ENCODE peak calls at places on chromosomes 5 and 9, in nine cellular contexts. L is WTC11, H is K562, F is A549, U is H1, Y is endothelial cell of umbilical vein, W is SK-N-SH, S is NB4, E is HepG2. R is an unnamed sample.
A peak's percentile ranks its signal among the peaks of the same experiment; 100 is the strongest.

GRCh38 chr9:123131993-123132392 is 98.5 kb downstream of the GPR21 start:
- DNase-seq in W (no peak), L (no peak), S (no peak), Y (no peak), U (no peak), H (no peak), F (no peak), E (peak; percentile 51), R (no peak)

GRCh38 chr9:31084331-31084730 is 1300.1 kb upstream of the ACO1 start:
- DNase-seq in Y (no peak), U (no peak), S (no peak), W (no peak), L (no peak), E (no peak), H (no peak), F (no peak), R (no peak)

GRCh38 chr5:36442352-36442751 is 140.7 kb upstream of the RANBP3L start:
- DNase-seq in W (no peak), Y (no peak), L (no peak), U (no peak), E (peak; percentile 57), S (no peak), H (peak; percentile 75), F (peak; percentile 27), R (no peak)

GRCh38 chr5:71782771-71783770 is 64.0 kb downstream of the CARTPT start:
- DNase-seq in E (peak; percentile 32), L (peak; percentile 89), W (peak; percentile 68), S (peak; percentile 67), F (peak; percentile 75), U (peak; percentile 89), H (peak; percentile 63), Y (peak; percentile 74), R (peak; percentile 59)

GRCh38 chr5:139295692-139296091 is 2.2 kb downstream of the MATR3 start:
- DNase-seq in W (no peak), H (no peak), Y (no peak), F (no peak), U (peak; percentile 47), E (no peak), S (no peak), L (no peak), R (no peak)

GRCh38 chr5:132468665-132469379 is 21.8 kb downstream of the IRF1 start:
- DNase-seq in W (no peak), F (no peak), L (no peak), H (no peak), E (no peak), U (no peak), S (peak; percentile 30), Y (no peak), R (no peak)

GRCh38 chr9:34403554-34404380 is 27.1 kb upstream of the MYORG start:
- DNase-seq in L (peak; percentile 82), F (peak; percentile 66), S (peak; percentile 71), H (peak; percentile 53), Y (peak; percentile 66), W (peak; percentile 78), E (peak; percentile 50), U (peak; percentile 90), R (peak; percentile 39)

GRCh38 chr5:7565559-7565958 is 169.6 kb downstream of the ADCY2 start:
- DNase-seq in E (no peak), W (no peak), S (no peak), L (no peak), H (no peak), F (no peak), U (no peak), Y (no peak), R (no peak)

GRCh38 chr5:81696418-81697397 is 54.2 kb downstream of the SSBP2 start:
- DNase-seq in S (no peak), Y (no peak), L (no peak), U (no peak), H (no peak), W (no peak), F (no peak), E (no peak), R (no peak)

GRCh38 chr9:77175152-77175551 is 2.2 kb upstream of the VPS13A start:
- DNase-seq in L (no peak), W (no peak), U (no peak), E (no peak), F (no peak), H (no peak), Y (no peak), S (peak; percentile 69), R (no peak)

GRCh38 chr5:111922344-111922743 is 165.3 kb upstream of the NREP start:
- DNase-seq in H (no peak), E (no peak), F (no peak), U (no peak), S (no peak), Y (no peak), L (no peak), W (no peak), R (no peak)

GRCh38 chr5:99543841-99544240 is 615.0 kb upstream of the CHD1 start:
- DNase-seq in L (no peak), E (no peak), S (no peak), H (no peak), F (no peak), W (no peak), Y (no peak), U (no peak), R (no peak)

GRCh38 chr5:137022043-137022442 is 477.1 kb downstream of the SPOCK1 start:
- DNase-seq in W (no peak), H (no peak), L (no peak), S (no peak), E (no peak), F (no peak), Y (no peak), U (no peak), R (no peak)

GRCh38 chr5:154049685-154050084 is 10.9 kb downstream of the MFAP3 start:
- DNase-seq in Y (no peak), E (no peak), L (no peak), W (no peak), H (no peak), F (no peak), U (no peak), S (peak; percentile 18), R (no peak)

GRCh38 chr9:116990592-116990991 is 303.5 kb downstream of the TRIM32 start:
- DNase-seq in Y (no peak), L (no peak), W (no peak), F (no peak), S (no peak), H (no peak), U (no peak), E (no peak), R (no peak)

GRCh38 chr9:122954253-122954691 is 13.5 kb downstream of the RABGAP1 start:
- DNase-seq in W (no peak), Y (peak; percentile 88), E (no peak), S (no peak), L (no peak), H (no peak), U (no peak), F (no peak), R (no peak)

GRCh38 chr9:120696551-120697230 is 17.6 kb downstream of the MEGF9 start:
- DNase-seq in H (no peak), U (no peak), E (no peak), F (peak; percentile 62), Y (peak; percentile 14), S (no peak), L (no peak), W (no peak), R (no peak)
- TF ChIP-seq MAX in H (no peak), U (no peak), E (no peak), F (no peak), Y (no peak), S (no peak), L (no peak), W (no peak), R (no peak)

DNA sequence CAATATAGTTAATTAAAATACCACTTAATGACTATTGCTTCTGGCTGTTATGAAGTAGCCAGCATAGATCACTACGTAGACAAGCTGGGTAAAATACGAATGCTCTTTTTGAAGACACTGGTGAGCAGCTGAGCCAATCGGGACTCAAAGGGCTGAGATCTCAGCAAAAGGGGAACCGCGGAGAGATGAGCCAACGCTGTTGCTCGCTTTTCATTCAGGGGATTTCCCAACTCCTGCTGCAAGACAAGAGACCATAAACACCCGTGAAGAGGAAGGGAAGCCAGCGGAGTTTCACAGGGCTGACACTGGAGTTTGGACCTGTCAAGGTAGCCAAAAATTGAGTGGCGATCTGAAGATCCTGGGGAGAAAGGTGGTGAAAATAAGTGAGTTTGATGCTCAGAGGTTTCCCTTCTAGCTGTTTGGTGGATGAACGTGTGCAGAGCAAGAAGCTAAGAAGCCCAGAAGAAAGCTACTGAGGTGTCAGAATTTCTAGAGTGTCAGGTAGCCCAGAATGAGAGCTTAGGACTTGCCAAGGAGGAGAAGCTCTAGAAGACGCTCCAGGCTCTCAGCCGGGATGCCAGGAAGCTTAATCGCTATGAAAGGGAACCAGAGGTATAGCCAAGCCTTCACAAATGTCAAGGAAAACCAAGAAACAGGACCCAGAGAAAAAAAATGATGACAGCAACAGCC is 79.6 kb upstream of the RNU6ATAC start:
- DNase-seq in H (no peak), U (no peak), W (no peak), Y (no peak), S (peak; percentile 90), L (no peak), F (no peak), E (no peak), R (no peak)
- TF ChIP-seq MAX in H (no peak), U (no peak), W (no peak), Y (no peak), S (peak; percentile 20), L (no peak), F (no peak), E (no peak), R (no peak)

GRCh38 chr5:178899289-178899688 is 3.6 kb downstream of the ZFP2 start:
- DNase-seq in W (no peak), Y (no peak), L (no peak), U (no peak), S (no peak), E (no peak), F (no peak), H (no peak), R (no peak)

GRCh38 chr5:178895615-178896571 is at the start of gene ZFP2:
- DNase-seq in S (peak; percentile 6), H (no peak), L (peak; percentile 78), F (peak; percentile 48), U (peak; percentile 82), E (peak; percentile 19), Y (peak; percentile 58), W (peak; percentile 89), R (peak; percentile 21)
- TF ChIP-seq MAX in S (no peak), H (no peak), L (peak; percentile 72), F (no peak), U (peak; percentile 60), E (peak; percentile 35), Y (no peak), W (no peak), R (peak; percentile 33)

DNA sequence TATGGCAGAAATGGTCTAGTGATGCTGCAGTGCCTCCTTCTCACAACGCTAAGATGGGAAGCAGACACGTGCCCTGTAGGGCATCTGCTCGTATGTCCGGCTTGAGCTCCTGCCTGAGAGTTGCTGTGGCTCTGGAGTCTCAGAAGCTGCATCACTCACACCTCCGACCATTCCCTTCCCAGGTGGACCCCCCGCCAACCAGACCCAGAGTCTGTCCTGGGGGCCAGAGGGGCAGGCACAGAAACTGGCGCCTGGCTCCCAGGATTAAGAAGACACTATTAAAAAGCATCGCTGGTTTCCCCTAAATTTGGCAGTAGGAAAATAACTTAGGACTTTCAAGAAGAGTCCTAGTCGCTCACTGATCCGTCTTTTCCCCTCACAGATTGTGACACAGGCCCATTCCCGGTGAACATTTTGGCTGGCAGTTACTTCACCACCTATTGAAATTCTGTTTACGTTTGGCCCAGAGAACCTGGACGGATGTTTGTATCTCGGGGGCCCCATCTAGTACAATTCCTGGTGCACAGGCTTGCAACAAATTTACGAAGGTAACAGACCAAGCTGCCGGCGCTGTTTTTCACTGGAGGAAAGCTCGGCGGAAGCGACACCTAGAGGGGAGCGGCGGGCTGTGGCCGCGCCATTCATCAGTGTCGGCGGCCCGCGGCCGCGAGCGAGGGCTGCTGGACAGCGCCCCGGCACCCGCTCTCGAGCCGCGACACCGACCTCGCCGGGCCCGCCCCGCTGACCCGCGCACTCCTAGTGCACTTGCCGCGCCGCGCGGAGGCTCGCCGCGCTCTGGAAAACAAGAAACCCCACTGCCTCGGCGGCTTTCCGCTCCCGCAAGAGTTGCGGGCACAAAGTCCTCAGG is 1.6 kb downstream of the FSTL4 start:
- DNase-seq in S (peak; percentile 38), W (peak; percentile 87), H (peak; percentile 70), U (peak; percentile 50), E (peak; percentile 23), L (peak; percentile 83), F (peak; percentile 61), Y (peak; percentile 26), R (no peak)
- TF ChIP-seq MAX in S (no peak), W (no peak), H (no peak), U (peak; percentile 20), E (no peak), L (no peak), F (peak; percentile 52), Y (no peak), R (no peak)